ENCODE peak calls at places on chromosomes 6 and 20, in ten cellular contexts. One of them, this sample, is unnamed.

GRCh38 chr6:31660998-31661866 is 654 bp upstream of the C6orf47 start:
- DNase-seq in lower lobe of right lung: no peak
- DNase-seq in cardiac muscle cell: no peak
- DNase-seq in SK-N-SH: no peak
- DNase-seq in OCI-LY7: no peak
- DNase-seq in fibroblast of lung: peak
- DNase-seq in cardiac fibroblast: peak
- DNase-seq in brain microvascular endothelial cell: no peak
- DNase-seq in psoas muscle: no peak
- DNase-seq in fibroblast of pulmonary artery: peak
- DNase-seq in this sample: no peak

GRCh38 chr20:16974855-16975162 is 226.7 kb downstream of the OTOR start:
- DNase-seq in lower lobe of right lung: no peak
- DNase-seq in cardiac muscle cell: no peak
- DNase-seq in SK-N-SH: no peak
- DNase-seq in OCI-LY7: no peak
- DNase-seq in fibroblast of lung: no peak
- DNase-seq in cardiac fibroblast: no peak
- DNase-seq in brain microvascular endothelial cell: no peak
- DNase-seq in psoas muscle: no peak
- DNase-seq in fibroblast of pulmonary artery: no peak
- DNase-seq in this sample: no peak

GRCh38 chr20:57211949-57212889 is 54.2 kb downstream of the BMP7 start:
- DNase-seq in lower lobe of right lung: no peak
- DNase-seq in cardiac muscle cell: peak
- DNase-seq in SK-N-SH: no peak
- DNase-seq in OCI-LY7: no peak
- DNase-seq in fibroblast of lung: peak
- DNase-seq in cardiac fibroblast: peak
- DNase-seq in brain microvascular endothelial cell: peak
- DNase-seq in psoas muscle: peak
- DNase-seq in fibroblast of pulmonary artery: peak
- DNase-seq in this sample: peak

GRCh38 chr6:27188885-27189418 is 58.5 kb upstream of the PRSS16 start:
- DNase-seq in lower lobe of right lung: peak
- DNase-seq in cardiac muscle cell: peak
- DNase-seq in SK-N-SH: peak
- DNase-seq in OCI-LY7: peak
- DNase-seq in fibroblast of lung: peak
- DNase-seq in cardiac fibroblast: peak
- DNase-seq in brain microvascular endothelial cell: peak
- DNase-seq in psoas muscle: peak
- DNase-seq in fibroblast of pulmonary artery: peak
- DNase-seq in this sample: peak

GRCh38 chr6:65123516-65123915 is 583.5 kb downstream of the EYS start:
- DNase-seq in lower lobe of right lung: no peak
- DNase-seq in cardiac muscle cell: no peak
- DNase-seq in SK-N-SH: no peak
- DNase-seq in OCI-LY7: no peak
- DNase-seq in fibroblast of lung: no peak
- DNase-seq in cardiac fibroblast: peak
- DNase-seq in brain microvascular endothelial cell: no peak
- DNase-seq in psoas muscle: no peak
- DNase-seq in fibroblast of pulmonary artery: peak
- DNase-seq in this sample: no peak

GRCh38 chr6:42093582-42094329 is 43.4 kb downstream of the TAF8 start:
- DNase-seq in lower lobe of right lung: no peak
- DNase-seq in cardiac muscle cell: peak
- DNase-seq in SK-N-SH: no peak
- DNase-seq in OCI-LY7: no peak
- DNase-seq in fibroblast of lung: no peak
- DNase-seq in cardiac fibroblast: no peak
- DNase-seq in brain microvascular endothelial cell: no peak
- DNase-seq in psoas muscle: no peak
- DNase-seq in fibroblast of pulmonary artery: no peak
- DNase-seq in this sample: no peak

GRCh38 chr6:132219901-132220300 is 181.4 kb downstream of the MOXD1 start:
- DNase-seq in lower lobe of right lung: no peak
- DNase-seq in cardiac muscle cell: no peak
- DNase-seq in SK-N-SH: no peak
- DNase-seq in OCI-LY7: no peak
- DNase-seq in fibroblast of lung: peak
- DNase-seq in cardiac fibroblast: no peak
- DNase-seq in brain microvascular endothelial cell: peak
- DNase-seq in psoas muscle: no peak
- DNase-seq in fibroblast of pulmonary artery: no peak
- DNase-seq in this sample: no peak

GRCh38 chr6:147699637-147700036 is 191.1 kb downstream of the SAMD5 start:
- DNase-seq in lower lobe of right lung: no peak
- DNase-seq in cardiac muscle cell: no peak
- DNase-seq in SK-N-SH: no peak
- DNase-seq in OCI-LY7: no peak
- DNase-seq in fibroblast of lung: peak
- DNase-seq in cardiac fibroblast: peak
- DNase-seq in brain microvascular endothelial cell: peak
- DNase-seq in psoas muscle: no peak
- DNase-seq in fibroblast of pulmonary artery: peak
- DNase-seq in this sample: peak

GRCh38 chr6:16725145-16725864 is 36.0 kb downstream of the ATXN1 start:
- DNase-seq in lower lobe of right lung: no peak
- DNase-seq in cardiac muscle cell: no peak
- DNase-seq in SK-N-SH: no peak
- DNase-seq in OCI-LY7: no peak
- DNase-seq in fibroblast of lung: peak
- DNase-seq in cardiac fibroblast: peak
- DNase-seq in brain microvascular endothelial cell: no peak
- DNase-seq in psoas muscle: no peak
- DNase-seq in fibroblast of pulmonary artery: peak
- DNase-seq in this sample: peak

GRCh38 chr6:30359276-30359675 is 14.3 kb downstream of the RPP21 start:
- DNase-seq in lower lobe of right lung: no peak
- DNase-seq in cardiac muscle cell: no peak
- DNase-seq in SK-N-SH: no peak
- DNase-seq in OCI-LY7: no peak
- DNase-seq in fibroblast of lung: no peak
- DNase-seq in cardiac fibroblast: no peak
- DNase-seq in brain microvascular endothelial cell: no peak
- DNase-seq in psoas muscle: no peak
- DNase-seq in fibroblast of pulmonary artery: no peak
- DNase-seq in this sample: no peak

DNA sequence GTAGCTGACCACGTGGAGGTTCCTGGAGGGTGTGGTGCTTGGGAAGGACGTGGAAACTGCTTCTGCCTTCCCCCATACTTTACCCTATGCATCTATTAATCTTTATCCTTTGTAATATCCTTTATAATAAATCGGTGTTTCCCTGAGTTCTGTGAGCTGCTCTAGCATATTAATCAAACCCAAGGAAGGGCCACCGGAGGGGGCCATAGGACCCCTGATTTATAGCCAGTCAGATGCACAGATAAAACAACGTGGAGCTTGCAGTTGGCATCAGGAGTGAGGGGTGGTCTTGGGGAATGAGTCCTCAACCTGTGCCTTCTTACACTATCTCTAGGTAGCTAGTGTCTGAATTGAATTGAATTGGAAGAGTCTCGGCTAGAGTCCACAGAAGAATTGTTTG is 36.5 kb upstream of the TFAP2A start:
- DNase-seq in lower lobe of right lung: no peak
- DNase-seq in cardiac muscle cell: no peak
- DNase-seq in SK-N-SH: no peak
- DNase-seq in OCI-LY7: no peak
- DNase-seq in fibroblast of lung: no peak
- DNase-seq in cardiac fibroblast: no peak
- DNase-seq in brain microvascular endothelial cell: no peak
- DNase-seq in psoas muscle: no peak
- DNase-seq in fibroblast of pulmonary artery: no peak
- DNase-seq in this sample: no peak
- TF ChIP-seq CTCF in lower lobe of right lung: no peak
- TF ChIP-seq CTCF in cardiac muscle cell: no peak
- TF ChIP-seq CTCF in SK-N-SH: no peak
- TF ChIP-seq CTCF in OCI-LY7: peak
- TF ChIP-seq CTCF in fibroblast of lung: no peak
- TF ChIP-seq CTCF in cardiac fibroblast: no peak
- TF ChIP-seq CTCF in brain microvascular endothelial cell: peak
- TF ChIP-seq CTCF in psoas muscle: no peak
- TF ChIP-seq CTCF in fibroblast of pulmonary artery: no peak
- TF ChIP-seq CTCF in this sample: no peak

GRCh38 chr6:150037526-150038201 is 12.3 kb upstream of the RAET1L start:
- DNase-seq in lower lobe of right lung: no peak
- DNase-seq in cardiac muscle cell: peak
- DNase-seq in SK-N-SH: no peak
- DNase-seq in OCI-LY7: no peak
- DNase-seq in fibroblast of lung: no peak
- DNase-seq in cardiac fibroblast: no peak
- DNase-seq in brain microvascular endothelial cell: no peak
- DNase-seq in psoas muscle: no peak
- DNase-seq in fibroblast of pulmonary artery: no peak
- DNase-seq in this sample: no peak
- H3K4me3 ChIP-seq in lower lobe of right lung: peak
- H3K4me3 ChIP-seq in cardiac muscle cell: no peak
- H3K4me3 ChIP-seq in SK-N-SH: no peak
- H3K4me3 ChIP-seq in OCI-LY7: no peak
- H3K4me3 ChIP-seq in fibroblast of lung: no peak
- H3K4me3 ChIP-seq in cardiac fibroblast: no peak
- H3K4me3 ChIP-seq in brain microvascular endothelial cell: no peak
- H3K4me3 ChIP-seq in psoas muscle: peak
- H3K4me3 ChIP-seq in fibroblast of pulmonary artery: no peak
- H3K4me3 ChIP-seq in this sample: no peak

DNA sequence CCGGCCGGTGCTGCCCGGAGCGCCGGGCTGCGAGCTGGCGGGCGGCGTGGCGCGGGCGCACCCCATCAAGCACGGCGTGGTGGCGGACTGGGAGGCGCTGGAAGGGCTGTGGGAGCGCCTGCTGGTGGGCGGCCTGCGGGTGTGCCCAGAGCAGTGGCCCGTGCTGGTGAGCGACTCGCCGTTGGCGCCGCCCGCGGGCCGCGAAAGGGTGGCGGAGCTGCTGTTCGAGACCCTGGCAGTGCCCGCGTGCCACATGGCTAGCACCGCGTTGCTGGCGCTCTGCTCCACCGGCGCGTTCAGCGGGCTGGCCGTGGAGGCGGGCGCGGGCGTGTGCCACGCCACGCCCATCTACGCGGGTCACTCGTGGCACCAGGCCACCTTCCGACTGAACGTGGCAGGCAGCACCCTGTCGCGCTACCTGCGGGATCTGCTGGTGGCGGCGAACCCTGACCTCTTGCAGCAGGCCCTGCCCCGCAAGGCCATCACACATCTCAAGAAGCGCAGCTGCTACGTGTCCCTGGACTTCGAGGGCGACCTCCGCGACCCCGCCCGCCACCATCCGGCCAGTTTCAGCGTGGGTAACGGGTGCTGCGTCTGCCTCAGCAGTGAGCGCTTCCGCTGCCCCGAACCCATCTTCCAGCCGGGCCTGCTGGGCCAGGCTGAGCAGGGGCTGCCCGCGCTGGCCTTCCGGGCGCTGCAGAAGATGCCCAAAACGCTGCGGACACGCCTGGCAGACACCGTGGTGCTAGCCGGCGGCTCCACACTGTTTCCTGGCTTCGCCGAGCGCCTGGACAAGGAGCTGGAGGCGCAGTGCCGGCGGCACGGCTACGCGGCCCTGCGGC is 723 bp downstream of the ACTL10 start:
- DNase-seq in lower lobe of right lung: peak
- DNase-seq in cardiac muscle cell: no peak
- DNase-seq in SK-N-SH: peak
- DNase-seq in OCI-LY7: peak
- DNase-seq in fibroblast of lung: peak
- DNase-seq in cardiac fibroblast: peak
- DNase-seq in brain microvascular endothelial cell: peak
- DNase-seq in psoas muscle: peak
- DNase-seq in fibroblast of pulmonary artery: peak
- DNase-seq in this sample: no peak
- TF ChIP-seq CTCF in lower lobe of right lung: peak
- TF ChIP-seq CTCF in cardiac muscle cell: no peak
- TF ChIP-seq CTCF in SK-N-SH: no peak
- TF ChIP-seq CTCF in OCI-LY7: no peak
- TF ChIP-seq CTCF in fibroblast of lung: peak
- TF ChIP-seq CTCF in cardiac fibroblast: no peak
- TF ChIP-seq CTCF in brain microvascular endothelial cell: no peak
- TF ChIP-seq CTCF in psoas muscle: no peak
- TF ChIP-seq CTCF in fibroblast of pulmonary artery: no peak
- TF ChIP-seq CTCF in this sample: no peak

GRCh38 chr6:50819527-50819905 is 845 bp downstream of the TFAP2B start:
- DNase-seq in lower lobe of right lung: no peak
- DNase-seq in cardiac muscle cell: peak
- DNase-seq in SK-N-SH: no peak
- DNase-seq in OCI-LY7: no peak
- DNase-seq in fibroblast of lung: no peak
- DNase-seq in cardiac fibroblast: peak
- DNase-seq in brain microvascular endothelial cell: no peak
- DNase-seq in psoas muscle: no peak
- DNase-seq in fibroblast of pulmonary artery: peak
- DNase-seq in this sample: no peak

GRCh38 chr6:50821431-50822077 is 2.9 kb downstream of the TFAP2B start:
- DNase-seq in lower lobe of right lung: no peak
- DNase-seq in cardiac muscle cell: no peak
- DNase-seq in SK-N-SH: peak
- DNase-seq in OCI-LY7: no peak
- DNase-seq in fibroblast of lung: no peak
- DNase-seq in cardiac fibroblast: no peak
- DNase-seq in brain microvascular endothelial cell: no peak
- DNase-seq in psoas muscle: no peak
- DNase-seq in fibroblast of pulmonary artery: no peak
- DNase-seq in this sample: no peak

GRCh38 chr6:50820590-50821234 is 2.0 kb downstream of the TFAP2B start:
- DNase-seq in lower lobe of right lung: no peak
- DNase-seq in cardiac muscle cell: no peak
- DNase-seq in SK-N-SH: no peak
- DNase-seq in OCI-LY7: no peak
- DNase-seq in fibroblast of lung: no peak
- DNase-seq in cardiac fibroblast: no peak
- DNase-seq in brain microvascular endothelial cell: no peak
- DNase-seq in psoas muscle: no peak
- DNase-seq in fibroblast of pulmonary artery: no peak
- DNase-seq in this sample: no peak

GRCh38 chr6:50818673-50819072 is at the start of gene TFAP2B:
- DNase-seq in lower lobe of right lung: no peak
- DNase-seq in cardiac muscle cell: no peak
- DNase-seq in SK-N-SH: peak
- DNase-seq in OCI-LY7: no peak
- DNase-seq in fibroblast of lung: no peak
- DNase-seq in cardiac fibroblast: no peak
- DNase-seq in brain microvascular endothelial cell: no peak
- DNase-seq in psoas muscle: no peak
- DNase-seq in fibroblast of pulmonary artery: no peak
- DNase-seq in this sample: no peak

DNA sequence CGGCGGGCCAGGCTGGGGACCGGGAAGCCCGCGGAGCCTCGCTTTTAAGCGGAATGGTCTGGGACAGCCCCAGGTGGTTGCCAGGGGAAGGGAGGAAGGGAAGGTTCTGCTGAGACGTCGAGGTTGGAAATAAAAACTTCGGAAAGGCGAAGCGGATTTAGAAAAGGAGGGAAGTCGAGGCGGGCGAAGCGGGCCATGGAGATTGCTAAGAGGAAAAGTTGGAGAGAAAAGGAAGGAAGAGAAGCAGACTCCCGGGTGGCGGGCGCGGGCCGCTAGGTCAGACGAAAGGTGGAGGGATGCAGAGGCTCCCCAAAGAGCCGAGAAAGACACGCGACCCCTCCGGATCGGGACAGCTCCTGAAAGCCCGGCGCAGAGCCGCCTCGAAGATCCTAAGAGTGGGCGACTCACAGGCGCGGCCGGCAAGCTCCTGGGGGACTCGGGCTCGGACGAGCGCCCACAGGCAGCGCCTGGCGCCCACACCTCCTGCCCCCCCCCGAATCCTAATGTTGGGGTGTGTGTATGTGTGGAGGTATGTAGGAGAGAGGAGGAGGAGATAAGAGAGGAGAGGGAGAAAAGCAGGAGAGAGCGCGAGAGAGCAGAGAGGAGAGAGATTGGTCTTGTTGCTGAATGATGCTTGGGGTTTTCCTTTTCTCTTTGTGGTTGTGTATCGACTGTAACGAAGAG is 1.4 kb downstream of the TFAP2B start:
- DNase-seq in lower lobe of right lung: no peak
- DNase-seq in cardiac muscle cell: no peak
- DNase-seq in SK-N-SH: no peak
- DNase-seq in OCI-LY7: no peak
- DNase-seq in fibroblast of lung: no peak
- DNase-seq in cardiac fibroblast: no peak
- DNase-seq in brain microvascular endothelial cell: no peak
- DNase-seq in psoas muscle: no peak
- DNase-seq in fibroblast of pulmonary artery: no peak
- DNase-seq in this sample: no peak
- H3K4me3 ChIP-seq in lower lobe of right lung: peak
- H3K4me3 ChIP-seq in cardiac muscle cell: no peak
- H3K4me3 ChIP-seq in SK-N-SH: peak
- H3K4me3 ChIP-seq in OCI-LY7: no peak
- H3K4me3 ChIP-seq in fibroblast of lung: no peak
- H3K4me3 ChIP-seq in cardiac fibroblast: no peak
- H3K4me3 ChIP-seq in brain microvascular endothelial cell: peak
- H3K4me3 ChIP-seq in psoas muscle: peak
- H3K4me3 ChIP-seq in fibroblast of pulmonary artery: no peak
- H3K4me3 ChIP-seq in this sample: no peak